ENCODE peak calls at places on chromosomes 6 and 20, in five cellular contexts. N is body of pancreas, E is fibroblast of pulmonary artery, M is right atrium auricular region, L is SK-N-MC. H is an unnamed sample.

GRCh38 chr6:45949256-45949655 is 66.4 kb downstream of the CLIC5 start:
- DNase-seq in L (no peak), N (no peak), M (no peak), E (no peak), H (peak)

GRCh38 chr6:4313044-4313686 is 177.8 kb upstream of the ECI2 start:
- DNase-seq in E (peak), N (peak), M (peak), L (no peak), H (peak)

GRCh38 chr6:144912474-144912873 is 627.3 kb downstream of the UTRN start:
- DNase-seq in N (no peak), L (no peak), M (no peak), E (peak), H (peak)

GRCh38 chr6:108170607-108171290 is 4.9 kb downstream of the NR2E1 start:
- DNase-seq in M (no peak), E (no peak), N (no peak), L (no peak), H (no peak)

GRCh38 chr6:111361648-111362047 is 121.4 kb downstream of the REV3L start:
- DNase-seq in N (peak), E (peak), M (no peak), L (no peak), H (peak)

GRCh38 chr20:9306521-9306920 is 207.9 kb upstream of the LAMP5 start:
- DNase-seq in M (no peak), N (no peak), E (peak), L (no peak), H (peak)

GRCh38 chr6:25842526-25842925 is 10.7 kb upstream of the SLC17A1 start:
- DNase-seq in M (no peak), N (no peak), L (no peak), E (no peak), H (no peak)

GRCh38 chr6:25397406-25397805 is 118.2 kb downstream of the CARMIL1 start:
- DNase-seq in N (no peak), E (no peak), L (no peak), M (no peak), H (no peak)

GRCh38 chr6:5107332-5107731 is 22.2 kb downstream of the PPP1R3G start:
- DNase-seq in M (no peak), E (no peak), L (no peak), N (no peak), H (no peak)

GRCh38 chr6:39377530-39377929 is 55.0 kb upstream of the KCNK16 start:
- DNase-seq in M (peak), E (peak), L (peak), N (peak), H (peak)

GRCh38 chr6:73722318-73723060 is 26.5 kb downstream of the CD109 start:
- DNase-seq in L (no peak), E (peak), N (no peak), M (no peak), H (peak)

GRCh38 chr20:63290677-63291472 is 2.1 kb upstream of the COL20A1 start:
- DNase-seq in N (peak), M (no peak), E (peak), L (no peak), H (peak)

GRCh38 chr6:105374010-105374420 is 28.9 kb downstream of the PREP start:
- DNase-seq in N (no peak), M (no peak), L (no peak), E (peak), H (peak)

GRCh38 chr6:32057966-32058365 is 19.8 kb downstream of the CYP21A2 start:
- DNase-seq in N (no peak), M (no peak), E (no peak), L (no peak), H (no peak)

GRCh38 chr6:107845777-107846176 is 21.7 kb upstream of the SCML4 start:
- DNase-seq in E (no peak), N (no peak), M (no peak), L (no peak), H (no peak)

GRCh38 chr6:14930366-14930989 is 315.4 kb upstream of the JARID2 start:
- DNase-seq in N (no peak), E (no peak), L (no peak), M (no peak), H (peak)

GRCh38 chr20:2798095-2798805 is 2.2 kb downstream of the CPXM1 start:
- DNase-seq in L (no peak), E (no peak), M (no peak), N (no peak), H (no peak)

GRCh38 chr20:2800590-2801458 is at the start of gene CPXM1:
- DNase-seq in L (no peak), N (no peak), M (no peak), E (no peak), H (no peak)

GRCh38 chr20:2798814-2799213 is 1.6 kb downstream of the CPXM1 start:
- DNase-seq in E (no peak), M (no peak), N (no peak), L (no peak), H (no peak)

GRCh38 chr20:2799688-2800589 is 488 bp downstream of the CPXM1 start:
- DNase-seq in M (no peak), N (no peak), L (no peak), E (no peak), H (no peak)

GRCh38 chr20:2799271-2799670 is 1.2 kb downstream of the CPXM1 start:
- DNase-seq in N (no peak), L (no peak), M (no peak), E (no peak), H (no peak)
- H3K4me3 ChIP-seq in N (no peak), L (peak), M (no peak), E (no peak), H (no peak)

GRCh38 chr6:38306915-38307314 is 332.8 kb downstream of the BTBD9 start:
- DNase-seq in L (no peak), E (no peak), M (no peak), N (no peak), H (no peak)
- H3K4me3 ChIP-seq in L (no peak), E (no peak), M (no peak), N (no peak), H (no peak)

GRCh38 chr20:10488436-10489053 is 53.4 kb downstream of the SLX4IP start:
- DNase-seq in E (no peak), N (no peak), L (no peak), M (no peak), H (no peak)
- H3K4me3 ChIP-seq in E (no peak), N (no peak), L (no peak), M (no peak), H (no peak)

DNA sequence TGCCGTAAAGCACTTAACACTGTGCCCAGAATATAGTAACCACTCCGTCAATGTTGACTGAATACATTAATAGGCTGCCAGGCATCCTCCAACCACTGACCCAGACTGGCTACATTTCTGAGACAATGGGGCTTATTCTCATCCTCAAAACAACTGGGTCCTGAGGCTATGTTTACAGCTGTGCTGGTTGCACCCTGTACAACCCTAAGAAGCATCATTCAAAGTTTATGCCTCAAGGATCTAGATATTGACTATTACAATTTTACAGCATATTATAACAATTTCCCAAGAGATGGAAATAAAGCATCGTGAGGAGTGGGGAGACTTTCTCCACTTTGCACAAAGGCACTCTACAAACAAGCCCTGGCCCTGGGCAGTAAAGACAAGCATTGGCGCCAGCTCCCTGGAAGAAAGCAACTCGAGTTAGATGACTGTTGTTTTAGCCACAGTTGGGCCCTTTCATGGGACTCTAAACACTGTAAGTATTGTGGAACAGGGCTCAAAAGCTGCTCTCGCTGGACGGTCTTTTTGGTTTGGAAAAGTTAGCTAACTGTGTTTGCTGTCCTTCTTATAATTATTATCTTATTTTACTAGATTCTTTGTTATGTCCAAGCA is 30.2 kb downstream of the MYLIP start:
- DNase-seq in E (no peak), N (no peak), M (no peak), L (no peak), H (no peak)
- H3K4me3 ChIP-seq in E (no peak), N (no peak), M (no peak), L (no peak), H (no peak)

DNA sequence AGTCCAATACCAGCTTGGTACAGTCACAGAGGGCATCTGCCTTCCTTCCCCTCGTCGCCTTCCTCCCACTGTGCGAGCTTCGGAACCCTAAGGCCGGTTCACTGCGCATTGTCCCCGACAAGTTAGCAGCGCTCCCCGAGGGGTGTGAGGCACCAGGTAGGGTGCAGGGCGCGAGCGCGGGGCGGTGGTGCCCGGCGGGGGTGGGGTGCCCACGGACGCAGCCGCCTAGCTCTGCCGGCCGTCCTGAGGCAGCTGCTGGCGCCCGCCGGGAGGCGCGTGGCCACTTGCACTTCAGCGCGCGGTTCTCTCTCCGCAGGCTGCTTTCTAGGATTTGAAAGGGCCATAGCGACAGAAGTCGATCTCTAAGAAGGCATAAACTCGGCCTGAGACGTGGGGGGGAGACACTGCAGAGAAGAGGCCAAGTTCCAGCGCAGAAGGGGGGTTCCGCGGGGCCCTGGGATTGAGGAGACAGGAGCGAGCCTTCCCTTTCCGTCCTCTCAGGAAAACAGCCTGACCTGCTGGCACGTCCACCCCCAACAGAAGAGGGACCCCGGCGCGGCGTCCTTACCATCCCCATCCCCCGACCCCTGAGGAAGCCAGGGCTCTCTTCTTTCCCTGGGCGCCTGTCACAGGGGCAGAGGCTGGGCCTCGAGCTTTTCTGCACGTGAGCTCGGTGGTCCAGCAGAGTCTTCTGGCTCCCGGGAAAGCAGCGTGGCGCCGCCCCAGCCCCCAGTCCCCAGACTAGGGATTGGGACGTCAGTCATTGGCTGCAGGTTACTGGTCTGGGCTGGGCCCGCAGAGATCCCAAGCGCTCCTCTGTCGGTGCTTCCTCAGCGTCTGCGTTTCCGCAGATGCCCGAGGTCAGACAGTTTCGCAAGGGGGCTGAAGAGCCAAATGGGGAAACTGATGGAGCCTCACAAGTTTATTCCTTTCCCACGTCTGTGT is 15.6 kb upstream of the PRDM13 start:
- DNase-seq in E (no peak), M (no peak), N (no peak), L (no peak), H (no peak)
- H3K4me3 ChIP-seq in E (no peak), M (no peak), N (no peak), L (no peak), H (no peak)

GRCh38 chr20:53829706-53830521 is 236.3 kb upstream of the ZNF217 start:
- DNase-seq in E (peak), N (peak), L (peak), M (no peak), H (peak)

GRCh38 chr20:53829086-53829703 is 235.6 kb upstream of the ZNF217 start:
- DNase-seq in M (no peak), E (peak), L (no peak), N (peak), H (peak)

GRCh38 chr20:53827996-53828672 is 234.5 kb upstream of the ZNF217 start:
- DNase-seq in M (no peak), E (peak), L (no peak), N (peak), H (peak)

GRCh38 chr20:53827292-53827995 is 233.8 kb upstream of the ZNF217 start:
- DNase-seq in N (no peak), M (no peak), E (no peak), L (no peak), H (no peak)

GRCh38 chr20:53828673-53829085 is 235.0 kb upstream of the ZNF217 start:
- DNase-seq in E (peak), N (peak), M (no peak), L (peak), H (peak)
- H3K4me3 ChIP-seq in E (peak), N (no peak), M (peak), L (peak), H (peak)

H was measured in epithelial cell of esophagus.